ENCODE peak calls at places on chromosomes 1 and 21, in eight cellular contexts. R is Panc1; U is HT1080; M is stimulated activated CD4-positive, alpha-beta T cell treated with anti-CD3 and anti-CD28 coated beads, Interleukin-12 subunit alpha, Interleukin-12 subunit beta, amount 100 ng/mL, for 48 hours; Q is hepatic stellate cell; W is T follicular helper cell; F is IMR-90; J is mammary epithelial cell. K is an unnamed sample.
A peak's percentile ranks its signal among the peaks of the same experiment; 100 is the strongest.

GRCh38 chr1:38287036-38287435 is 240.4 kb upstream of the POU3F1 start:
- DNase-seq in R (no peak), U (no peak), M (no peak), Q (no peak), W (no peak), F (no peak), J (no peak), K (no peak)

GRCh38 chr1:51344276-51344601 is 13.9 kb upstream of the TTC39A start:
- DNase-seq in R (no peak), U (no peak), M (no peak), Q (no peak), W (no peak), F (no peak), J (no peak), K (no peak)

GRCh38 chr1:229019647-229020281 is 251.1 kb upstream of the RAB4A start:
- DNase-seq in R (no peak), U (no peak), M (no peak), Q (no peak), W (no peak), F (no peak), J (no peak), K (no peak)

GRCh38 chr1:231806623-231807470 is 180.3 kb downstream of the DISC1 start:
- DNase-seq in R (no peak), U (peak; percentile 45), M (peak; percentile 34), Q (no peak), W (no peak), F (peak; percentile 8), J (peak; percentile 34), K (no peak)

GRCh38 chr1:64505944-64506658 is 36.2 kb downstream of the CACHD1 start:
- DNase-seq in R (no peak), U (peak; percentile 16), M (no peak), Q (no peak), W (no peak), F (no peak), J (peak; percentile 46), K (no peak)

GRCh38 chr1:76330993-76331603 is 256.6 kb downstream of the ST6GALNAC3 start:
- DNase-seq in R (peak; percentile 32), U (peak; percentile 54), M (peak; percentile 31), Q (peak; percentile 11), W (peak; percentile 7), F (peak; percentile 77), J (peak; percentile 46), K (peak; percentile 63)

GRCh38 chr1:156308078-156308477 is 9.0 kb upstream of the VHLL start:
- DNase-seq in R (no peak), U (no peak), M (no peak), Q (peak; percentile 60), W (no peak), F (peak; percentile 83), J (no peak), K (no peak)

GRCh38 chr1:232902766-232903357 is 47.5 kb upstream of the NTPCR start:
- DNase-seq in R (no peak), U (no peak), M (no peak), Q (no peak), W (no peak), F (no peak), J (no peak), K (no peak)

GRCh38 chr21:36661511-36662309 is 37.2 kb upstream of the SIM2 start:
- DNase-seq in R (no peak), U (peak; percentile 45), M (no peak), Q (peak; percentile 45), W (no peak), F (peak; percentile 48), J (no peak), K (no peak)

GRCh38 chr1:231751624-231751897 is 125.0 kb downstream of the DISC1 start:
- DNase-seq in R (no peak), U (no peak), M (no peak), Q (no peak), W (no peak), F (no peak), J (no peak), K (no peak)

GRCh38 chr1:161484613-161485012 is 20.6 kb upstream of the FCGR2A start:
- DNase-seq in R (no peak), U (peak; percentile 15), M (no peak), Q (no peak), W (no peak), F (no peak), J (no peak), K (no peak)

GRCh38 chr1:201214461-201214860 is 23.8 kb downstream of the IGFN1 start:
- DNase-seq in R (no peak), U (peak; percentile 15), M (no peak), Q (no peak), W (no peak), F (no peak), J (no peak), K (no peak)

GRCh38 chr1:227037121-227037520 is 97.0 kb downstream of the COQ8A start:
- DNase-seq in R (no peak), U (no peak), M (no peak), Q (no peak), W (no peak), F (no peak), J (no peak), K (no peak)

GRCh38 chr1:185816460-185816859 is 82.3 kb downstream of the HMCN1 start:
- DNase-seq in R (no peak), U (no peak), M (no peak), Q (no peak), W (no peak), F (peak; percentile 47), J (no peak), K (no peak)

GRCh38 chr1:170354679-170355078 is 177.3 kb upstream of the GORAB start:
- DNase-seq in R (no peak), U (no peak), M (no peak), Q (no peak), W (no peak), F (no peak), J (no peak), K (no peak)

GRCh38 chr1:247360116-247360898 is 28.6 kb upstream of the ZNF496 start:
- DNase-seq in R (no peak), U (no peak), M (no peak), Q (no peak), W (no peak), F (no peak), J (no peak), K (no peak)

GRCh38 chr1:43510621-43511020 is 20.1 kb upstream of the PTPRF start:
- DNase-seq in R (no peak), U (no peak), M (no peak), Q (no peak), W (no peak), F (no peak), J (no peak), K (no peak)

GRCh38 chr1:68442822-68443556 is 6.8 kb downstream of the RPE65 start:
- DNase-seq in R (peak; percentile 48), U (peak; percentile 78), M (peak; percentile 2), Q (peak; percentile 24), W (no peak), F (peak; percentile 82), J (peak; percentile 81), K (peak; percentile 22)

GRCh38 chr1:33710989-33711388 is 152.9 kb upstream of the HMGB4 start:
- DNase-seq in R (no peak), U (peak; percentile 26), M (no peak), Q (no peak), W (no peak), F (peak; percentile 2), J (no peak), K (no peak)

GRCh38 chr1:208448425-208448824 is 204.2 kb upstream of the PLXNA2 start:
- DNase-seq in R (no peak), U (no peak), M (no peak), Q (no peak), W (no peak), F (no peak), J (no peak), K (no peak)

GRCh38 chr1:3618576-3618903 is 6.3 kb upstream of the TPRG1L start:
- DNase-seq in R (no peak), U (no peak), M (no peak), Q (no peak), W (no peak), F (no peak), J (no peak), K (no peak)

GRCh38 chr1:153510984-153511410 is 24.8 kb downstream of the S100A6 start:
- DNase-seq in R (peak; percentile 65), U (peak; percentile 73), M (peak; percentile 81), Q (peak; percentile 90), W (peak; percentile 67), F (peak; percentile 74), J (peak; percentile 59), K (no peak)

GRCh38 chr1:226176870-226177269 is 9.7 kb downstream of the ACBD3 start:
- DNase-seq in R (no peak), U (no peak), M (no peak), Q (no peak), W (no peak), F (no peak), J (no peak), K (no peak)

GRCh38 chr1:191528275-191528674 is 630.0 kb upstream of the RGS18 start:
- DNase-seq in R (no peak), U (no peak), M (no peak), Q (no peak), W (no peak), F (no peak), J (peak; percentile 6), K (no peak)

GRCh38 chr1:212827831-212828278 is 19.6 kb downstream of the SPATA45 start:
- DNase-seq in R (no peak), U (no peak), M (no peak), Q (no peak), W (no peak), F (no peak), J (no peak), K (no peak)

GRCh38 chr1:29482991-29483390 is 246.7 kb downstream of the PTPRU start:
- DNase-seq in R (no peak), U (no peak), M (no peak), Q (no peak), W (no peak), F (no peak), J (no peak), K (no peak)

GRCh38 chr1:112636597-112637256 is 17.1 kb downstream of the CAPZA1 start:
- DNase-seq in R (no peak), U (no peak), M (no peak), Q (no peak), W (no peak), F (no peak), J (no peak), K (no peak)

GRCh38 chr1:192604979-192605620 is 29.5 kb downstream of the RGS1 start:
- DNase-seq in R (no peak), U (peak; percentile 8), M (no peak), Q (peak; percentile 12), W (no peak), F (no peak), J (no peak), K (no peak)

GRCh38 chr1:84691139-84691783 is 1.0 kb upstream of the SSX2IP start:
- DNase-seq in R (no peak), U (no peak), M (no peak), Q (no peak), W (no peak), F (no peak), J (no peak), K (no peak)

K was measured in glomerular endothelial cell.